ENCODE peak calls at places on chromosome 14, in ten cellular contexts. B is aorta; Q is Karpas-422; G is PC-3; Y is stomach; E is dorsolateral prefrontal cortex; P is heart right ventricle; I is CD8-positive, alpha-beta memory T cell; R is uterus; D is A549. V is an unnamed sample.

GRCh38 chr14:86777950-86778602 is 1214.9 kb downstream of the GALC start:
- DNase-seq in Y (no peak), B (no peak), I (no peak), G (peak; percentile 86), D (no peak), E (no peak), R (no peak), P (no peak), Q (no peak), V (no peak)

GRCh38 chr14:58817846-58818245 is 180.1 kb downstream of the DACT1 start:
- DNase-seq in Y (no peak), G (no peak), D (no peak), R (no peak), P (no peak), E (no peak), I (no peak), B (no peak), Q (no peak), V (no peak)

GRCh38 chr14:96662116-96662901 is 134.9 kb upstream of the VRK1 start:
- DNase-seq in E (no peak), Y (no peak), R (no peak), P (no peak), D (no peak), G (no peak), Q (no peak), I (no peak), B (no peak), V (no peak)

GRCh38 chr14:96042218-96042930 is 3.2 kb downstream of the C14orf132 start:
- DNase-seq in Q (peak; percentile 52), I (no peak), P (no peak), B (no peak), G (no peak), E (no peak), Y (no peak), D (no peak), R (no peak), V (no peak)

GRCh38 chr14:50038398-50039119 is 77.8 kb downstream of the VCPKMT start:
- DNase-seq in R (peak; percentile 45), I (no peak), B (no peak), Y (no peak), D (peak; percentile 60), G (peak; percentile 98), P (no peak), E (no peak), Q (no peak), V (no peak)

GRCh38 chr14:70152704-70153103 is 36.0 kb downstream of the SLC8A3 start:
- DNase-seq in E (no peak), I (no peak), D (no peak), P (no peak), G (no peak), B (no peak), Y (no peak), R (no peak), Q (no peak), V (no peak)

GRCh38 chr14:51977075-51977474 is 12.3 kb upstream of the RTRAF start:
- DNase-seq in D (no peak), R (no peak), P (no peak), B (no peak), I (no peak), Q (no peak), E (no peak), Y (no peak), G (no peak), V (no peak)

GRCh38 chr14:80987235-80988032 is 32.0 kb downstream of the TSHR start:
- DNase-seq in G (peak; percentile 87), I (peak; percentile 56), E (peak; percentile 59), R (peak; percentile 77), Q (peak; percentile 95), Y (peak; percentile 74), B (peak; percentile 57), D (peak; percentile 64), P (peak; percentile 63), V (peak; percentile 59)

GRCh38 chr14:101875726-101876268 is 88.6 kb upstream of the DYNC1H1 start:
- DNase-seq in R (no peak), G (no peak), E (no peak), D (no peak), B (no peak), Y (no peak), Q (peak; percentile 69), P (no peak), I (no peak), V (no peak)
- H3K4me3 ChIP-seq in R (no peak overlapping the region), G (no peak overlapping the region), E (no peak overlapping the region), D (no peak overlapping the region), B (no peak overlapping the region), Y (no peak overlapping the region), Q (peak overlapping the region; percentile 58), P (no peak overlapping the region), I (peak overlapping the region; percentile 9), V (no peak overlapping the region)

GRCh38 chr14:99612065-99612736 is 8.2 kb upstream of the CCDC85C start:
- DNase-seq in D (no peak), G (no peak), R (no peak), I (no peak), B (no peak), Q (no peak), Y (peak; percentile 56), E (no peak), P (no peak), V (no peak)

GRCh38 chr14:99616832-99617488 is 13.0 kb upstream of the CCDC85C start:
- DNase-seq in Q (no peak), I (no peak), D (no peak), E (no peak), B (no peak), G (no peak), Y (no peak), P (no peak), R (no peak), V (no peak)

GRCh38 chr14:99611639-99612038 is 7.6 kb upstream of the CCDC85C start:
- DNase-seq in Y (no peak), R (no peak), Q (no peak), G (no peak), P (no peak), I (no peak), E (no peak), D (no peak), B (no peak), V (no peak)

GRCh38 chr14:99612737-99613330 is 8.8 kb upstream of the CCDC85C start:
- DNase-seq in R (no peak), E (no peak), G (no peak), Q (no peak), B (no peak), Y (no peak), I (no peak), D (no peak), P (no peak), V (no peak)

DNA sequence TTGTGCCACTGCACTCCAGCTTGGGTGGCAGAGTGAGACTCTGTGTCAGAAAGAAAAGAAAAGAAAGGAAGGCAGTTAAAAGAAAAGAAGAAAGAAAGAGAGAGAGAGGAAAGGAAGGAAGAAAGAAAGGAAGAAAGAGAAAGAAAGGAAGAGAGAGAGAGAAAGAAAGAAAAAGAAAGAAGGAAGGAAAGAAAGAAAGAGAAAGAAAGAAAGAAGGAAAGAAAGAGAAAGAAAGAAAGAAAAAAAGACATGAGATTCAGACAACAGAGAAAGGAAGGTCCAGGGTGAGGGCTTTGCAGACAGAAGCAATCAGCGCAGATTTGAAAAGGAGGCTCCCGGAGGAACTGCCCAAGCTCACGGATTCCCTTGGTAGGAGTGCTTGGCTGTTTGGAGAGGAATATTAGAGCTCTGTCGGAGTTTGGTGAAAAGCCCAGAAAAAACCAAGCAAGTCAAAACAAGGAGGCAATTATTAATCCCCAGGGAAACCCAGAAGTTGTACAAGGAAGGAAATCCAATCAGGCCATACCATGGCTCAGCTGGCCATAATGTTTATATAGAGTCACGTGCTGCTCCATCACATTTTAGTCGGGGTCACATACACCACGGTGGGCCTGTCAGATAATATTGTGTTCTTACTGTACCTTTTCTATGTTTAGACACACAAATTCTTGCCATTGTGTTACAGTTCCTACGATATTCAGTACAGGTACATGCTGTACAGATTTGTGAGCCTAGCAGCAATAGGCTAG is 11.7 kb upstream of the CCDC85C start:
- DNase-seq in E (no peak), P (no peak), Y (no peak), I (no peak), B (no peak), D (no peak), Q (no peak), R (no peak), G (no peak), V (no peak)
- H3K27ac ChIP-seq in E (no peak overlapping the region), P (peak overlapping the region; percentile 43), Y (no peak overlapping the region), I (no peak overlapping the region), B (no peak overlapping the region), D (no peak overlapping the region), Q (no peak overlapping the region), R (no peak overlapping the region), G (no peak overlapping the region), V (no peak overlapping the region)

GRCh38 chr14:55578511-55578910 is 1.5 kb upstream of the KTN1 start:
- DNase-seq in D (no peak), B (no peak), I (no peak), Y (no peak), P (no peak), E (peak; percentile 17), R (no peak), Q (no peak), G (no peak), V (no peak)
- H3K4me3 ChIP-seq in D (peak overlapping the region; percentile 95), B (no peak overlapping the region), I (no peak overlapping the region), Y (peak overlapping the region; percentile 97), P (peak overlapping the region; percentile 85), E (peak overlapping the region; percentile 86), R (peak overlapping the region; percentile 86), Q (no peak overlapping the region), G (peak overlapping the region; percentile 71), V (peak overlapping the region; percentile 98)

GRCh38 chr14:105090493-105091334 is 25.5 kb upstream of the GPR132 start:
- DNase-seq in G (peak; percentile 94), D (peak; percentile 78), I (peak; percentile 79), B (peak; percentile 88), Y (peak; percentile 90), E (peak; percentile 77), R (peak; percentile 75), Q (peak; percentile 97), P (peak; percentile 86), V (peak; percentile 78)

GRCh38 chr14:105087963-105088811 is 23.0 kb upstream of the GPR132 start:
- DNase-seq in B (peak; percentile 72), E (no peak), R (peak; percentile 66), G (peak; percentile 72), I (no peak), Y (peak; percentile 23), D (peak; percentile 60), P (peak; percentile 41), Q (no peak), V (peak; percentile 49)

GRCh38 chr14:105087308-105087962 is 22.2 kb upstream of the GPR132 start:
- DNase-seq in Y (peak; percentile 27), I (no peak), E (peak; percentile 69), B (peak; percentile 67), D (peak; percentile 78), R (peak; percentile 51), Q (no peak), P (no peak), G (peak; percentile 53), V (peak; percentile 52)

GRCh38 chr14:105089746-105090492 is 24.7 kb upstream of the GPR132 start:
- DNase-seq in Y (no peak), R (no peak), Q (no peak), G (no peak), P (peak; percentile 8), B (no peak), I (no peak), D (no peak), E (no peak), V (peak; percentile 49)

DNA sequence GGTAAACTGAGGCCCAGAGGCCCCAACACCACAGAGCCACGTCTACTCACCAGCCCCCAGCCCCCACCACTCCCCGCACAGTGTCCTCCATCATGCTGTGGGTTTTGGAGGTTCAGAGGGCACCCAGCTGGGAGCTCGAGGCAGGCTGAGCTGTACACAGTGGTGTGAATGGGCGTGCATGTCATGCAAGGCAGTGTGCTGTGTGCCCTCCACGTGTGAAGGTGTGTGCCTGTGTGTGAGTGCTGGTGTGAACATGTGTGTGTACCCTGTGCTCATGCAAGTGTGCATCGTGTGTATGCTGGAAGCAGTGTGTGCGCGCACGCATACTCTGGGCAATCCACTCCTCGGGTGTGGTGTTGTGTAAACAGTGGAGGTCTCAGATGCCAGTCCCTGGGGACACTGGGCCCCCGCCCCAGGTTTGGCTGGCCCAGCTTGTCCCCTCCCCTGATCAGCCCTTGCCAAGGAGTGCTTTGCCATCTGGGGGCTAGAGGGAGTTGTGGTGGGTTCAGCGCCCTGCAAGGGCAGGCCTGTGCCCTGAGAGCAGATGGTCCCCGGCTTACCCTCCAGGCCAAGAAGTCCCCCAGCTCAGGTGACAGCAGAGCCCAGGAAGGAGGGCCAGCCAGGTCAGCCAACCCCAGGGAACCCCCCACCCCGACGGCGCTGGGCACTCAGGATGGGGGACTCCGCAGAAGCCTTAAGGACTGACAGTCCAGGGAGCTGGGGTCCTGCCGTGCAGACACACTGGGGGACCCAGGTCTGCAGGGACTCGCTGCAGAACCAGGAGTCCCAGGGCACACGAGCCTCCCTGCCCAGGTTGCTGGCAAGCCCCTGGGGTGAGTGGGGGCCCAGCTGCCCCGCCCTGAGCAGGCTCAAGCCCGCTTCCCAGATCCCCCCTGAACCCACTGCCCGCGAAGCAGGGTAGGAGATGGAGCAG is 23.8 kb upstream of the GPR132 start:
- DNase-seq in Y (peak; percentile 22), P (no peak), B (no peak), Q (no peak), E (no peak), G (no peak), I (no peak), D (no peak), R (no peak), V (no peak)
- H3K27ac ChIP-seq in Y (peak overlapping the region; percentile 5), P (no peak overlapping the region), B (no peak overlapping the region), Q (no peak overlapping the region), E (no peak overlapping the region), G (no peak overlapping the region), I (no peak overlapping the region), D (peak overlapping the region; percentile 100), R (peak overlapping the region; percentile 81), V (peak overlapping the region; percentile 97)